ENCODE peak calls at places on chromosomes 2 and 18, in eight cellular contexts. Y is activated naive CD8-positive, alpha-beta T cell treated with anti-CD3 and anti-CD28 coated beads, Interleukin-2, amount 10 ng/mL, durations not matched to agents 7 days and 5 days; C is mucosa of descending colon; N is activated CD8-positive, alpha-beta T cell treated with anti-CD3 and anti-CD28 coated beads, Interleukin-2, amount 10 ng/mL, durations not matched to agents 7 days and 5 days; M is right cardiac atrium; B is stimulated activated memory B cell treated with anti-CD40 and anti-IgM and Interleukin-4, amounts not matched to agents 10 μg/mL and 1 μg/mL and 100 μg/mL, for 72 hours; E is lung; Q is left colon. K is an unnamed sample.

GRCh38 chr2:215831296-215831913 is 181.9 kb downstream of the MREG start:
- ATAC-seq in Q (peak), C (peak), B (no peak), N (no peak), E (peak), M (peak), Y (peak), K (no peak)

GRCh38 chr2:10035633-10036032 is 7.7 kb upstream of the KLF11 start:
- ATAC-seq in E (no peak), C (no peak), M (peak), N (no peak), Y (no peak), Q (no peak), B (no peak), K (no peak)

GRCh38 chr2:197946562-197946961 is 142.2 kb downstream of the PLCL1 start:
- ATAC-seq in Y (no peak), E (no peak), B (no peak), N (no peak), C (no peak), M (no peak), Q (no peak), K (no peak)

GRCh38 chr2:27809761-27810241 is 38.3 kb downstream of the MRPL33 start:
- ATAC-seq in B (no peak), Y (no peak), M (no peak), N (no peak), E (no peak), C (no peak), Q (no peak), K (peak)

GRCh38 chr2:105827351-105828096 is 82.8 kb downstream of the NCK2 start:
- ATAC-seq in Y (no peak), N (no peak), E (no peak), M (no peak), B (peak), C (peak), Q (peak), K (peak)

GRCh38 chr18:52544086-52544485 is 204.1 kb downstream of the DCC start:
- ATAC-seq in B (no peak), M (no peak), C (no peak), E (no peak), Y (no peak), Q (no peak), N (no peak), K (no peak)

GRCh38 chr2:29963972-29964570 is 42.7 kb upstream of the ALK start:
- ATAC-seq in Q (no peak), N (no peak), M (no peak), C (no peak), E (no peak), Y (no peak), B (no peak), K (no peak)

GRCh38 chr2:124558277-124558676 is 533.2 kb downstream of the CNTNAP5 start:
- ATAC-seq in C (no peak), N (no peak), B (no peak), Y (no peak), M (no peak), E (no peak), Q (no peak), K (no peak)

GRCh38 chr2:168635065-168635577 is 167.3 kb upstream of the NOSTRIN start:
- ATAC-seq in N (no peak), B (no peak), M (peak), E (peak), Y (no peak), C (peak), Q (peak), K (no peak)

GRCh38 chr2:240820607-240821428 is 799 bp upstream of the KIF1A start:
- ATAC-seq in Q (no peak), M (peak), N (peak), Y (peak), E (no peak), B (no peak), C (no peak), K (peak)

GRCh38 chr2:27652790-27653189 is 10.6 kb downstream of the SUPT7L start:
- ATAC-seq in M (no peak), E (no peak), C (no peak), N (no peak), Q (no peak), B (no peak), Y (no peak), K (peak)

GRCh38 chr2:85222792-85223191 is 89.6 kb downstream of the TCF7L1 start:
- ATAC-seq in N (no peak), C (no peak), B (no peak), Y (no peak), M (peak), E (no peak), Q (no peak), K (no peak)

GRCh38 chr2:168136392-168136977 is 110.9 kb downstream of the STK39 start:
- ATAC-seq in B (no peak), E (no peak), M (no peak), Q (peak), N (no peak), Y (no peak), C (peak), K (no peak)